ENCODE peak calls at places on chromosomes 3 and 15, in six cellular contexts. One of them, this sample, is unnamed.

GRCh38 chr15:25345943-25346342 is 92.9 kb downstream of the UBE3A start:
- DNase-seq in fibroblast of mammary gland: peak
- DNase-seq in H9: peak
- DNase-seq in mucosa of descending colon: no peak
- DNase-seq in left ventricle myocardium inferior: peak
- DNase-seq in neural crest cell: no peak
- DNase-seq in this sample: no peak

GRCh38 chr3:183298708-183299153 is 45.7 kb downstream of the B3GNT5 start:
- DNase-seq in H9: peak
- DNase-seq in neural crest cell: no peak
- DNase-seq in mucosa of descending colon: no peak
- DNase-seq in fibroblast of mammary gland: peak
- DNase-seq in left ventricle myocardium inferior: peak
- DNase-seq in this sample: no peak

GRCh38 chr15:34804776-34805175 is 9.4 kb upstream of the ACTC1 start:
- DNase-seq in left ventricle myocardium inferior: no peak
- DNase-seq in H9: no peak
- DNase-seq in neural crest cell: no peak
- DNase-seq in mucosa of descending colon: no peak
- DNase-seq in fibroblast of mammary gland: no peak
- DNase-seq in this sample: no peak

GRCh38 chr3:140292684-140293083 is 357.7 kb downstream of the CLSTN2 start:
- DNase-seq in H9: no peak
- DNase-seq in left ventricle myocardium inferior: peak
- DNase-seq in mucosa of descending colon: peak
- DNase-seq in fibroblast of mammary gland: peak
- DNase-seq in neural crest cell: no peak
- DNase-seq in this sample: no peak

GRCh38 chr3:72238341-72238740 is 453.4 kb upstream of the PROK2 start:
- DNase-seq in mucosa of descending colon: no peak
- DNase-seq in H9: no peak
- DNase-seq in neural crest cell: no peak
- DNase-seq in left ventricle myocardium inferior: no peak
- DNase-seq in fibroblast of mammary gland: peak
- DNase-seq in this sample: no peak

GRCh38 chr3:46289551-46289950 is 47.3 kb downstream of the CCR3 start:
- DNase-seq in fibroblast of mammary gland: no peak
- DNase-seq in mucosa of descending colon: no peak
- DNase-seq in neural crest cell: no peak
- DNase-seq in H9: no peak
- DNase-seq in left ventricle myocardium inferior: no peak
- DNase-seq in this sample: no peak

GRCh38 chr3:194138732-194139084 is 2.8 kb downstream of the HES1 start:
- DNase-seq in left ventricle myocardium inferior: no peak
- DNase-seq in H9: no peak
- DNase-seq in neural crest cell: no peak
- DNase-seq in mucosa of descending colon: peak
- DNase-seq in fibroblast of mammary gland: no peak
- DNase-seq in this sample: no peak

GRCh38 chr3:190629088-190629487 is 115.2 kb downstream of the IL1RAP start:
- DNase-seq in H9: no peak
- DNase-seq in fibroblast of mammary gland: no peak
- DNase-seq in neural crest cell: no peak
- DNase-seq in left ventricle myocardium inferior: no peak
- DNase-seq in mucosa of descending colon: no peak
- DNase-seq in this sample: no peak

GRCh38 chr3:194562986-194563385 is 70.2 kb downstream of the TMEM44 start:
- DNase-seq in H9: no peak
- DNase-seq in neural crest cell: no peak
- DNase-seq in left ventricle myocardium inferior: no peak
- DNase-seq in mucosa of descending colon: no peak
- DNase-seq in fibroblast of mammary gland: peak
- DNase-seq in this sample: no peak

GRCh38 chr15:83323296-83323711 is 38.8 kb upstream of the BNC1 start:
- DNase-seq in neural crest cell: no peak
- DNase-seq in left ventricle myocardium inferior: no peak
- DNase-seq in H9: no peak
- DNase-seq in fibroblast of mammary gland: peak
- DNase-seq in mucosa of descending colon: no peak
- DNase-seq in this sample: no peak

GRCh38 chr15:32774022-32774421 is 56.2 kb downstream of the GREM1 start:
- DNase-seq in fibroblast of mammary gland: peak
- DNase-seq in mucosa of descending colon: no peak
- DNase-seq in H9: no peak
- DNase-seq in neural crest cell: no peak
- DNase-seq in left ventricle myocardium inferior: no peak
- DNase-seq in this sample: no peak

GRCh38 chr15:99604865-99605264 is 39.1 kb downstream of the MEF2A start:
- DNase-seq in neural crest cell: no peak
- DNase-seq in mucosa of descending colon: no peak
- DNase-seq in H9: no peak
- DNase-seq in left ventricle myocardium inferior: no peak
- DNase-seq in fibroblast of mammary gland: no peak
- DNase-seq in this sample: no peak

GRCh38 chr15:53037904-53038303 is 247.8 kb upstream of the ONECUT1 start:
- DNase-seq in H9: no peak
- DNase-seq in mucosa of descending colon: no peak
- DNase-seq in fibroblast of mammary gland: no peak
- DNase-seq in left ventricle myocardium inferior: no peak
- DNase-seq in neural crest cell: no peak
- DNase-seq in this sample: no peak

GRCh38 chr3:106862067-106862466 is 515.2 kb upstream of the CCDC54 start:
- DNase-seq in left ventricle myocardium inferior: no peak
- DNase-seq in fibroblast of mammary gland: peak
- DNase-seq in neural crest cell: no peak
- DNase-seq in H9: no peak
- DNase-seq in mucosa of descending colon: no peak
- DNase-seq in this sample: no peak

GRCh38 chr3:188635258-188636038 is 481.5 kb downstream of the LPP start:
- DNase-seq in fibroblast of mammary gland: peak
- DNase-seq in H9: no peak
- DNase-seq in neural crest cell: no peak
- DNase-seq in mucosa of descending colon: no peak
- DNase-seq in left ventricle myocardium inferior: no peak
- DNase-seq in this sample: no peak

GRCh38 chr3:121508384-121508783 is 37.4 kb downstream of the POLQ start:
- DNase-seq in neural crest cell: no peak
- DNase-seq in mucosa of descending colon: no peak
- DNase-seq in H9: no peak
- DNase-seq in left ventricle myocardium inferior: no peak
- DNase-seq in fibroblast of mammary gland: no peak
- DNase-seq in this sample: no peak

GRCh38 chr15:38769492-38769891 is 204.9 kb upstream of the RASGRP1 start:
- DNase-seq in left ventricle myocardium inferior: no peak
- DNase-seq in H9: no peak
- DNase-seq in mucosa of descending colon: no peak
- DNase-seq in fibroblast of mammary gland: no peak
- DNase-seq in neural crest cell: no peak
- DNase-seq in this sample: no peak

GRCh38 chr15:82572311-82572710 is 32.1 kb upstream of the RPS17 start:
- DNase-seq in mucosa of descending colon: no peak
- DNase-seq in neural crest cell: no peak
- DNase-seq in fibroblast of mammary gland: peak
- DNase-seq in H9: no peak
- DNase-seq in left ventricle myocardium inferior: no peak
- DNase-seq in this sample: no peak

GRCh38 chr3:117282506-117282905 is 572.9 kb downstream of the TUSC7 start:
- DNase-seq in neural crest cell: no peak
- DNase-seq in H9: no peak
- DNase-seq in mucosa of descending colon: no peak
- DNase-seq in fibroblast of mammary gland: no peak
- DNase-seq in left ventricle myocardium inferior: no peak
- DNase-seq in this sample: no peak
- TF ChIP-seq CTCF in neural crest cell: no peak
- TF ChIP-seq CTCF in H9: no peak
- TF ChIP-seq CTCF in mucosa of descending colon: no peak
- TF ChIP-seq CTCF in fibroblast of mammary gland: no peak
- TF ChIP-seq CTCF in left ventricle myocardium inferior: no peak
- TF ChIP-seq CTCF in this sample: no peak

GRCh38 chr15:50146661-50147060 is 27.6 kb upstream of the ATP8B4 start:
- DNase-seq in neural crest cell: no peak
- DNase-seq in H9: no peak
- DNase-seq in fibroblast of mammary gland: no peak
- DNase-seq in mucosa of descending colon: no peak
- DNase-seq in left ventricle myocardium inferior: no peak
- DNase-seq in this sample: no peak

GRCh38 chr15:50149090-50149489 is 30.1 kb upstream of the ATP8B4 start:
- DNase-seq in left ventricle myocardium inferior: no peak
- DNase-seq in mucosa of descending colon: no peak
- DNase-seq in H9: no peak
- DNase-seq in neural crest cell: no peak
- DNase-seq in fibroblast of mammary gland: no peak
- DNase-seq in this sample: no peak

GRCh38 chr15:50150349-50150748 is 31.3 kb upstream of the ATP8B4 start:
- DNase-seq in H9: no peak
- DNase-seq in left ventricle myocardium inferior: no peak
- DNase-seq in mucosa of descending colon: no peak
- DNase-seq in fibroblast of mammary gland: no peak
- DNase-seq in neural crest cell: no peak
- DNase-seq in this sample: no peak

GRCh38 chr15:50150851-50151250 is 31.1 kb upstream of the SLC27A2 start:
- DNase-seq in mucosa of descending colon: no peak
- DNase-seq in fibroblast of mammary gland: no peak
- DNase-seq in neural crest cell: no peak
- DNase-seq in left ventricle myocardium inferior: no peak
- DNase-seq in H9: no peak
- DNase-seq in this sample: no peak

GRCh38 chr15:50148362-50148963 is 29.4 kb upstream of the ATP8B4 start:
- DNase-seq in H9: peak
- DNase-seq in left ventricle myocardium inferior: no peak
- DNase-seq in fibroblast of mammary gland: peak
- DNase-seq in mucosa of descending colon: no peak
- DNase-seq in neural crest cell: peak
- DNase-seq in this sample: no peak
- TF ChIP-seq CTCF in H9: peak
- TF ChIP-seq CTCF in left ventricle myocardium inferior: no peak
- TF ChIP-seq CTCF in fibroblast of mammary gland: peak
- TF ChIP-seq CTCF in mucosa of descending colon: peak
- TF ChIP-seq CTCF in neural crest cell: peak
- TF ChIP-seq CTCF in this sample: peak

GRCh38 chr3:15241341-15241740 is 35.3 kb downstream of the CAPN7 start:
- DNase-seq in H9: no peak
- DNase-seq in left ventricle myocardium inferior: no peak
- DNase-seq in neural crest cell: no peak
- DNase-seq in mucosa of descending colon: no peak
- DNase-seq in fibroblast of mammary gland: peak
- DNase-seq in this sample: no peak
- TF ChIP-seq CTCF in H9: peak
- TF ChIP-seq CTCF in left ventricle myocardium inferior: peak
- TF ChIP-seq CTCF in neural crest cell: peak
- TF ChIP-seq CTCF in mucosa of descending colon: no peak
- TF ChIP-seq CTCF in fibroblast of mammary gland: peak
- TF ChIP-seq CTCF in this sample: peak

GRCh38 chr15:61112231-61112630 is 116.9 kb downstream of the RORA start:
- DNase-seq in H9: peak
- DNase-seq in fibroblast of mammary gland: no peak
- DNase-seq in neural crest cell: peak
- DNase-seq in mucosa of descending colon: no peak
- DNase-seq in left ventricle myocardium inferior: no peak
- DNase-seq in this sample: no peak
- TF ChIP-seq CTCF in H9: peak
- TF ChIP-seq CTCF in fibroblast of mammary gland: peak
- TF ChIP-seq CTCF in neural crest cell: peak
- TF ChIP-seq CTCF in mucosa of descending colon: no peak
- TF ChIP-seq CTCF in left ventricle myocardium inferior: peak
- TF ChIP-seq CTCF in this sample: peak

GRCh38 chr3:185049710-185050109 is 103.2 kb downstream of the C3orf70 start:
- DNase-seq in neural crest cell: no peak
- DNase-seq in fibroblast of mammary gland: no peak
- DNase-seq in left ventricle myocardium inferior: no peak
- DNase-seq in mucosa of descending colon: no peak
- DNase-seq in H9: no peak
- DNase-seq in this sample: no peak
- TF ChIP-seq CTCF in neural crest cell: no peak
- TF ChIP-seq CTCF in fibroblast of mammary gland: no peak
- TF ChIP-seq CTCF in left ventricle myocardium inferior: no peak
- TF ChIP-seq CTCF in mucosa of descending colon: no peak
- TF ChIP-seq CTCF in H9: peak
- TF ChIP-seq CTCF in this sample: peak

GRCh38 chr15:62497356-62497755 is 332.3 kb upstream of the C2CD4B start:
- DNase-seq in neural crest cell: no peak
- DNase-seq in mucosa of descending colon: no peak
- DNase-seq in left ventricle myocardium inferior: no peak
- DNase-seq in fibroblast of mammary gland: peak
- DNase-seq in H9: no peak
- DNase-seq in this sample: no peak
- TF ChIP-seq CTCF in neural crest cell: no peak
- TF ChIP-seq CTCF in mucosa of descending colon: no peak
- TF ChIP-seq CTCF in left ventricle myocardium inferior: no peak
- TF ChIP-seq CTCF in fibroblast of mammary gland: no peak
- TF ChIP-seq CTCF in H9: no peak
- TF ChIP-seq CTCF in this sample: no peak

GRCh38 chr3:14549256-14549931 is 9.3 kb upstream of the GRIP2 start:
- DNase-seq in neural crest cell: no peak
- DNase-seq in fibroblast of mammary gland: peak
- DNase-seq in left ventricle myocardium inferior: no peak
- DNase-seq in H9: no peak
- DNase-seq in mucosa of descending colon: no peak
- DNase-seq in this sample: no peak

GRCh38 chr3:14550181-14550580 is 10.0 kb upstream of the GRIP2 start:
- DNase-seq in fibroblast of mammary gland: no peak
- DNase-seq in neural crest cell: no peak
- DNase-seq in H9: no peak
- DNase-seq in left ventricle myocardium inferior: no peak
- DNase-seq in mucosa of descending colon: no peak
- DNase-seq in this sample: no peak

GRCh38 chr3:14547693-14548092 is 7.6 kb upstream of the GRIP2 start:
- DNase-seq in left ventricle myocardium inferior: no peak
- DNase-seq in H9: no peak
- DNase-seq in mucosa of descending colon: no peak
- DNase-seq in fibroblast of mammary gland: no peak
- DNase-seq in neural crest cell: no peak
- DNase-seq in this sample: no peak

GRCh38 chr3:14546041-14546440 is 5.9 kb upstream of the GRIP2 start:
- DNase-seq in fibroblast of mammary gland: no peak
- DNase-seq in left ventricle myocardium inferior: no peak
- DNase-seq in mucosa of descending colon: no peak
- DNase-seq in H9: no peak
- DNase-seq in neural crest cell: no peak
- DNase-seq in this sample: no peak

DNA sequence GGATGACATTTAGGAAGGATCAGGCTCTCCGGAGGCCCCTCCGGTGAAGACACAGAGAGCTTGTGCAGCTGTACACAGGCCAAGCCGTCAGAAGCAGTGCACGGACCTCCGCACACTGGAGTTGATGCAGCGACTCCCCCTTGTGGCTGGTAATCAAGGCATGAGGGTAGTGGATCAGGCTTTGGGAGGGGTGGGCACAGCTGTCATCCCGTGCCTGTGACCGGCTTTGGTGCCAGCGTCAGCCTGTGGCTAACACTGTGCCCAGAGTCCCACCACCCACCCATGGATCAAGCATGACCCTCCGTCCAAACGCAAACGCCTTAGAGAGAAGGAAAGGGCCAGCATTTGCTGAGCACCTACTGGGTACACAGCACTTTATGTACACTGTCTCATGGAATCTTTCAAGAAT is 8.2 kb upstream of the GRIP2 start:
- DNase-seq in fibroblast of mammary gland: peak
- DNase-seq in left ventricle myocardium inferior: peak
- DNase-seq in neural crest cell: peak
- DNase-seq in mucosa of descending colon: peak
- DNase-seq in H9: peak
- DNase-seq in this sample: no peak
- TF ChIP-seq CTCF in fibroblast of mammary gland: peak
- TF ChIP-seq CTCF in left ventricle myocardium inferior: peak
- TF ChIP-seq CTCF in neural crest cell: peak
- TF ChIP-seq CTCF in mucosa of descending colon: peak
- TF ChIP-seq CTCF in H9: peak
- TF ChIP-seq CTCF in this sample: peak

GRCh38 chr3:160003520-160004128 is 15.0 kb downstream of the IL12A start:
- DNase-seq in fibroblast of mammary gland: peak
- DNase-seq in neural crest cell: peak
- DNase-seq in left ventricle myocardium inferior: peak
- DNase-seq in mucosa of descending colon: peak
- DNase-seq in H9: peak
- DNase-seq in this sample: no peak
- TF ChIP-seq CTCF in fibroblast of mammary gland: peak
- TF ChIP-seq CTCF in neural crest cell: peak
- TF ChIP-seq CTCF in left ventricle myocardium inferior: peak
- TF ChIP-seq CTCF in mucosa of descending colon: peak
- TF ChIP-seq CTCF in H9: peak
- TF ChIP-seq CTCF in this sample: peak